ENCODE peak calls at places on chromosomes 12 and 14, in four cellular contexts. C, D, F and X are unnamed samples. For H3K4me1 and H3K27me3, the result is how much of the 10 kb centered on the place peaks cover.

GRCh38 chr12:61891632-61892031 is 368.6 kb upstream of the USP15 start:
- DNase-seq in C (no peak), F (peak), D (no peak), X (no peak)

GRCh38 chr14:87133073-87133815 is 859.7 kb downstream of the GALC start:
- DNase-seq in C (no peak), F (peak), D (no peak), X (no peak)

GRCh38 chr12:30980886-30981662 is 54.5 kb downstream of the TSPAN11 start:
- DNase-seq in D (no peak), C (no peak), F (no peak), X (no peak)

GRCh38 chr12:91326043-91327027 is 143.7 kb upstream of the DCN start:
- DNase-seq in D (no peak), F (peak), C (peak), X (no peak)

GRCh38 chr12:80064951-80065350 is 34.4 kb upstream of the OTOGL start:
- DNase-seq in D (no peak), F (no peak), C (no peak), X (no peak)

GRCh38 chr12:30630378-30631285 is 65.0 kb downstream of the IPO8 start:
- DNase-seq in C (no peak), F (no peak), D (no peak), X (no peak)

GRCh38 chr12:57518176-57518919 is 2.0 kb downstream of the DDIT3 start:
- DNase-seq in D (no peak), C (no peak), F (peak), X (no peak)

GRCh38 chr12:123076604-123077297 is 74.1 kb downstream of the PITPNM2 start:
- DNase-seq in F (no peak), D (no peak), C (no peak), X (no peak)

GRCh38 chr14:100899841-100900771 is 3.4 kb downstream of the RTL1 start:
- DNase-seq in F (peak), D (peak), C (peak), X (no peak)

GRCh38 chr12:105223358-105223840 is 12.6 kb downstream of the APPL2 start:
- DNase-seq in C (no peak), F (no peak), D (no peak), X (no peak)
- H3K4me1 ChIP-seq in C (under half), F (under half), D (under half), X (under half)

DNA sequence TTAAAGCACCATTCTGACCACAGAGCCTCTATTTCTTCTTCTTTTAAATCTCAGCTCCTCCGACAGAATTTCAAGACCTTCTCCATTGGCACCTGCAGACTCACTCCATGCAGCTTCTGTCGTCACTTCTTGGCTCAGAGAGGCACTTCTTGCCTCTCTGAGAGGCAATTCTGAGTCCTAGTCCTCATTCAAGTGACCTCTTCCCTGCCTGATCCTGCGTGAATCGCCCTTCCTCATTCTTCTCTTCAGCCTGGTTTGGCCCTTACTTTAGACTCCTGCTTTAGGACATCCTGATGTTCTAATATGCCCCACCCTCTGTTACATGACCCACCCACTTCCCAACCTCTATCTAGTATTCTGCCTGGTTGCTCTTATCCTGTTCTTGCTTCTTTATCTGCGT is 55.5 kb upstream of the CISTR start:
- DNase-seq in F (no peak), D (no peak), C (no peak), X (no peak)
- H3K27me3 ChIP-seq in F (under half), D (under half), C (under half), X (under half)

GRCh38 chr14:38737657-38738056 is 365.4 kb downstream of the SEC23A start:
- DNase-seq in C (no peak), F (no peak), D (no peak), X (peak)
- H3K27ac ChIP-seq in C (no peak), F (no peak), D (no peak), X (no peak)

GRCh38 chr12:120366341-120366705 is 2.6 kb downstream of the MSI1 start:
- DNase-seq in D (no peak), F (no peak), C (no peak), X (no peak)

GRCh38 chr12:120362516-120363273 is 6.3 kb downstream of the MSI1 start:
- DNase-seq in C (no peak), D (no peak), F (no peak), X (no peak)

GRCh38 chr12:120363274-120363855 is 5.6 kb downstream of the MSI1 start:
- DNase-seq in D (no peak), F (no peak), C (no peak), X (no peak)

GRCh38 chr12:120365675-120366340 is 3.2 kb downstream of the MSI1 start:
- DNase-seq in F (no peak), D (no peak), C (no peak), X (no peak)

GRCh38 chr12:120364487-120364886 is 4.5 kb downstream of the MSI1 start:
- DNase-seq in F (no peak), D (no peak), C (no peak), X (no peak)
- H3K4me1 ChIP-seq in F (under half), D (under half), C (half or more), X (under half)

GRCh38 chr14:32939254-32940065 is 781 bp downstream of the NPAS3 start:
- DNase-seq in C (peak), F (peak), D (peak), X (peak)
- H3K27me3 ChIP-seq in C (under half), F (under half), D (half or more), X (under half)

GRCh38 chr14:59117754-59118153 is 70.7 kb upstream of the DAAM1 start:
- DNase-seq in D (no peak), C (no peak), F (peak), X (no peak)

GRCh38 chr14:59123975-59124374 is 64.5 kb upstream of the DAAM1 start:
- DNase-seq in D (no peak), C (no peak), F (peak), X (no peak)

GRCh38 chr14:59118171-59118570 is 70.3 kb upstream of the DAAM1 start:
- DNase-seq in D (no peak), F (no peak), C (no peak), X (no peak)

GRCh38 chr14:59123526-59123925 is 64.9 kb upstream of the DAAM1 start:
- DNase-seq in C (no peak), F (no peak), D (no peak), X (no peak)

DNA sequence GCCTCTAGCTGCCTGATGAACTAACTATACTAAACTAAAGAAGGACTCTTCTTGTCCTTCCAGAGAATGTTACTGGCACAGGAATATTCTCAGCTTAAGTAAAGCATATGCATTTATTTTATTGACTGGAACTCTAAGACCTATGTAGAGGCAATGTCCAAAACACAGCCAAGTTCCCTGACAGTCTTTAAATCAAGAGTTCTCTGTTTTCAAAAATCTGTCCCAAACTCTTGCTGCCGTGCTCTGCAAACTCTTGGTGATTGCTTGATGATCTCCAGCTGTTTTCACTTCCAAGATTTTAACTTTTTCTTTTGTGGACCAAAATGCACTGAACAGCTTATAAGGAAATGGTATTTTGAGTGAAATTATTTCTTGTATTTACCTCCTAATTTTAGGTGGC is 67.5 kb upstream of the DAAM1 start:
- DNase-seq in D (no peak), F (no peak), C (no peak), X (no peak)
- H3K27ac ChIP-seq in D (no peak), F (no peak), C (no peak), X (no peak)

GRCh38 chr12:121793836-121794531 is 496 bp upstream of the RHOF start:
- DNase-seq in F (peak), D (peak), C (peak), X (peak)
- H3K4me1 ChIP-seq in F (half or more), D (half or more), C (under half), X (half or more)

GRCh38 chr12:117362391-117362790 is 965 bp upstream of the NOS1 start:
- DNase-seq in D (no peak), C (no peak), F (no peak), X (no peak)
- H3K27me3 ChIP-seq in D (half or more), C (half or more), F (half or more), X (under half)

GRCh38 chr12:64782181-64782580 is 23.0 kb upstream of the GNS start:
- DNase-seq in C (no peak), F (no peak), D (no peak), X (no peak)
- H3K27ac ChIP-seq in C (no peak), F (no peak), D (peak), X (no peak)

DNA sequence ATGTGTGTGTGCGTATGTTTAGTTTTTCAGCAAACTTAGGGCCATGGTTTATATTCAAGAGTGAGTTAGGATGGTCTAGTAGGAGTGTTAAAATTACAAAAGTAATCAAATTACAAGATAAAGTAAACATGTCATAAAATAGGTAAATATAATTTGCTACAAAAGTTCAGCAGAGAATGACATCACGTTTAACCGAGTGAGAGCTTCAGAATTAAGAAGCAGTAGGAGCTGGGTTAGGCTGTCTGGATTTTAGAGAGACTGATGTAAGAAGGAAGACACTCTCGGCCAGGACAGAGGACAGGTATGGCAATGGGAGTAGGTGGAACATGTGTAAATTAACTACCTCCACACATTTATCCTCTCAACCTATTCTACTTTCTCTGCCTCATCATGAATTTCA is 11.6 kb upstream of the MGST1 start:
- DNase-seq in D (no peak), C (no peak), F (no peak), X (no peak)
- H3K4me1 ChIP-seq in D (under half), C (under half), F (under half), X (under half)